ENCODE peak calls at places on chromosome 1, in eight cellular contexts. E is HFF-Myc, B is lower leg skin, F is dorsolateral prefrontal cortex, L is AG09319, H is hepatocyte, I is RWPE1, Q is endodermal cell. U is an unnamed sample.

GRCh38 chr1:94725566-94725965 is 94.6 kb upstream of the SLC44A3 start:
- DNase-seq in E (no peak), B (no peak), F (no peak), L (no peak), H (no peak), I (no peak), Q (no peak), U (peak; percentile 54)

GRCh38 chr1:167328762-167329483 is 108.2 kb downstream of the POU2F1 start:
- DNase-seq in E (no peak), B (no peak), F (no peak), L (no peak), H (no peak), I (no peak), Q (peak; percentile 66), U (no peak)

GRCh38 chr1:1345384-1345783 is 3.8 kb downstream of the DVL1 start:
- DNase-seq in E (no peak), B (no peak), F (no peak), L (no peak), H (no peak), I (no peak), Q (no peak), U (no peak)

GRCh38 chr1:3021233-3021671 is at the start of gene ACTRT2:
- DNase-seq in E (no peak), B (no peak), F (no peak), L (no peak), H (no peak), I (no peak), Q (no peak), U (no peak)

GRCh38 chr1:226549937-226550670 is 1.5 kb downstream of the STUM start:
- DNase-seq in E (no peak), B (peak; percentile 90), F (no peak), L (no peak), H (peak; percentile 45), I (peak; percentile 60), Q (peak; percentile 78), U (peak; percentile 34)

GRCh38 chr1:66331641-66332523 is 202.1 kb upstream of the SGIP1 start:
- DNase-seq in E (peak; percentile 80), B (peak; percentile 90), F (no peak), L (peak; percentile 67), H (peak; percentile 64), I (no peak), Q (peak; percentile 89), U (peak; percentile 86)

GRCh38 chr1:21537511-21537931 is 28.3 kb downstream of the ALPL start:
- DNase-seq in E (no peak), B (no peak), F (no peak), L (no peak), H (no peak), I (no peak), Q (peak; percentile 64), U (no peak)

GRCh38 chr1:99441234-99442095 is 177.2 kb downstream of the PLPPR4 start:
- DNase-seq in E (no peak), B (no peak), F (no peak), L (no peak), H (peak; percentile 13), I (no peak), Q (no peak), U (peak; percentile 30)

GRCh38 chr1:147292635-147293251 is 50.3 kb downstream of the CHD1L start:
- DNase-seq in E (peak; percentile 44), B (no peak), F (no peak), L (peak; percentile 54), H (no peak), I (no peak), Q (no peak), U (peak; percentile 69)

GRCh38 chr1:36323636-36324321 is at the start of gene EVA1B:
- DNase-seq in E (no peak), B (peak; percentile 95), F (no peak), L (peak; percentile 64), H (peak; percentile 90), I (peak; percentile 50), Q (peak; percentile 91), U (peak; percentile 50)

GRCh38 chr1:77824083-77824482 is 44.6 kb downstream of the MIGA1 start:
- DNase-seq in E (peak; percentile 47), B (no peak), F (no peak), L (no peak), H (no peak), I (no peak), Q (no peak), U (peak; percentile 49)

GRCh38 chr1:117312453-117313138 is 54.7 kb upstream of the MAN1A2 start:
- DNase-seq in E (no peak), B (no peak), F (no peak), L (peak; percentile 0), H (no peak), I (peak; percentile 14), Q (no peak), U (peak; percentile 62)

GRCh38 chr1:226738995-226739695 is at the start of gene ITPKB:
- DNase-seq in E (peak; percentile 52), B (peak; percentile 93), F (no peak), L (no peak), H (peak; percentile 72), I (peak; percentile 68), Q (no peak), U (peak; percentile 76)

DNA sequence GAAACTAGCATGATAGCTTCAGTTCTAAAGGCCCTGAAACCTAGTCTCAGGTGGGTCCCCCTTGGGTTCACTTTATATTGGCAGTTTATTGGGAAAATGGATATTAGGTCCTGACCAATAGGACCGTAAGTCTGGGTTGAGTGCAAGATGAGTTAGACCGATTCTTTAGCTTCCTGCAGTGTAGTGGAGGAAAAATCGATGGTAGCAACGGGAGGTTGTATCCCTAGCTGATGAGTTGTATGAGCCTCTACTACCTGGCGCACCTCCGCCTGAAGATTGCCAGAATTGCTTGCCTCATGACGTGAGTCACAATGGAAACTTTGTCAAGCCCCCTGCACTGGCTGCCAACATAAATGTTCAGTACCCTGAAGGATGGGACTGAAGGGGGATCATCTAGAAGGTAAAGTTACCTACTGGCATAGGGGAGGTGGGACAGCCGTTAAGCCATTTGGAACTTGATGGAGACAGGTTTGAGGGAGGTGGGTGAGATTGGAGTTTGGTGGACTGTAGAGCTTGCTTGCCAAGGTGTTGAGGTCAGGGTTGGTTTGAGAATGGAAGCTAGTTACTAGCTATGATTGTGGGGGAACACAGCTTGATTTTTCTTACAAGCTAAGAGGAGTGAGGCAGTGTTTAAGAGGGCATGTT is 4.0 kb downstream of the RCC1 start:
- DNase-seq in E (no peak), B (no peak), F (no peak), L (no peak), H (no peak), I (no peak), Q (peak; percentile 67), U (peak; percentile 59)
- TF ChIP-seq CTCF in E (no peak), B (no peak), F (no peak), L (no peak), H (no peak), I (no peak), Q (no peak), U (no peak)

DNA sequence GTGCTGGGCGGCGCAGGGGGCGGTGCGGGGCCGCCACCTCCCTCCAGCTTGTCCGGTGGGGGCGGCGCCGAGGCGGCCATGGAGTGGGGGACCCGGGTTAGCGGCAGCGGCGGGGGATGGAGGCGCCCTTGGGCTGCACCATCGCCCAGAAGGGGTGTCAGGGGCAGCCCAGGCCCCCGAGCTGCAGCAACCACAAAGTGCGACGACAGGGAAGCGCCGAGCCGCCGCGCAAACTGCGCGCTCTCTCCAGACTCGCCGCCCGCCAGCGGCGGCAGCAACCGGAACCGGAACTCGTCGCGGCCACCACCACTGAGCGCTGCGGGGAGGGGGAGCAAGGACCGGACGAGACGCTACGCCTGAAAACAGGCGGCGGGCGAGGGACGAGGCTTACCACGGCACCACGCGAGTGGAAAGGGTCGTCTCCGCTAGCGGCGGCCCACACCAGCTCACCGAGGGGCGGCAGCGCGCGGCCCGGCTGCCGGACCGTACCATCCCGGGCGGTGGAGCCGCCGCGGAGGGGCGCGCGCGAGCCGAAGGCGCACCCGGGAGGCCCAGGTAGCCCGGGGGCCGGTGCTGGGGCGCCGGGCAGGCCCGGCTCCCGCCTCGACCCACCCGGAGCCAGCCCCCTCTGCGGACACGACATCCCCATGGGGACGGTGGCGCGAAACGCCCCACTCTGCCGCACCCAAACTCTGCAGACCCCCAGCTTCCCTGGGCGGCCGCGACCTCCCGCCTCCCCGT is at the start of gene PYGO2:
- DNase-seq in E (no peak), B (peak; percentile 96), F (peak; percentile 62), L (no peak), H (peak; percentile 88), I (no peak), Q (peak; percentile 93), U (peak; percentile 85)
- TF ChIP-seq CTCF in E (peak; percentile 9), B (peak; percentile 39), F (no peak), L (no peak), H (peak; percentile 79), I (peak; percentile 77), Q (peak; percentile 74), U (peak; percentile 81)

GRCh38 chr1:25486602-25487001 is 55.9 kb downstream of the MACO1 start:
- DNase-seq in E (no peak), B (no peak), F (no peak), L (no peak), H (no peak), I (no peak), Q (peak; percentile 76), U (no peak)
- TF ChIP-seq CTCF in E (no peak), B (no peak), F (no peak), L (peak; percentile 24), H (no peak), I (no peak), Q (peak; percentile 67), U (no peak)

GRCh38 chr1:41870076-41870562 is 48.6 kb downstream of the HIVEP3 start:
- DNase-seq in E (no peak), B (no peak), F (no peak), L (no peak), H (no peak), I (peak; percentile 86), Q (no peak), U (peak; percentile 56)

GRCh38 chr1:41872074-41872473 is 46.6 kb downstream of the HIVEP3 start:
- DNase-seq in E (no peak), B (no peak), F (no peak), L (no peak), H (no peak), I (no peak), Q (no peak), U (no peak)

GRCh38 chr1:41864471-41865040 is 54.2 kb downstream of the HIVEP3 start:
- DNase-seq in E (no peak), B (no peak), F (no peak), L (no peak), H (no peak), I (no peak), Q (peak; percentile 58), U (no peak)

GRCh38 chr1:41866285-41866684 is 52.4 kb downstream of the HIVEP3 start:
- DNase-seq in E (no peak), B (no peak), F (no peak), L (no peak), H (no peak), I (no peak), Q (no peak), U (no peak)

DNA sequence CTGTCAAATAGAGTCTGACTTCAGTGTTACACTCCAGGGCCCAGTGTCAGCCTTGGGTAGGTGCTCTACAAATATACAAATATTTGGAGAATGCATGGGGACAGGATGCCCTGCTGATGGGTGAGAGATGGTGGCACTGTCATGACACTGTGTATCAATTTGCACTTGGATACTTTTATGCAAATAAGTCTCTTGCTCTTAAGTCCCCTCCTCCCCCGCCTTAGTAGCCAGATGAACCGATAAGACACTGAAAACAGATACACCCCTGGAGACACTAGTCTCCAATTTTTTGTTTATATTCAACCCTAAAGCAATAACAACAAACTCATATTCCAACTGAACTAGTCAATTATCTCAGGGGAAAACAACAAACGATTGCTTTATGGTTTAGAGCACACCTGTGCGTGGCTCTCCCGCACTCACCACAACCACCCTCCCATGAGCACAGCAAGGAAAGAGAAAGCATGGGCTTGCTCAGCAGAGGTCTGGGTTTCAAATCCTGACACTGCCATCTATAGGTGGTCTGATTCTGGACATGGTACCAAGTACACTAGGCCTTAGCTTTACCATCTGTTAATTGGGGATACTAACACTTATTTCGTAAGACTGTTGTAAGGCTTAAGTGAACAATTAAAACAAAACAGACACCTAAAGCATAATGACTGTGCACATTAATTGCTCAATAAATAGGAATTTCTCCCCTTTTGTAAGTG is 50.3 kb downstream of the HIVEP3 start:
- DNase-seq in E (no peak), B (no peak), F (no peak), L (no peak), H (no peak), I (no peak), Q (no peak), U (peak; percentile 17)
- TF ChIP-seq CTCF in E (peak; percentile 18), B (no peak), F (no peak), L (no peak), H (no peak), I (no peak), Q (peak; percentile 47), U (no peak)